ENCODE peak calls at places on chromosome 9, in seven cellular contexts. F is activated naive CD4-positive, alpha-beta T cell treated with Interleukin-2 at 50 U/mL for 16 hours; X is T-helper 1 cell; A is spleen; Y is GM12878; T is renal cortical epithelial cell; K is NCI-H1105 treated with DMSO at 0.1 percent for 48 hours. R is an unnamed sample.

GRCh38 chr9:89993678-89994630 is 389.1 kb downstream of the GADD45G start:
- DNase-seq in F (no peak), K (no peak), T (no peak), Y (no peak), A (no peak), X (no peak), R (no peak)

GRCh38 chr9:13295556-13295955 is 16.1 kb upstream of the MPDZ start:
- DNase-seq in F (no peak), Y (no peak), X (no peak), K (no peak), A (no peak), T (peak), R (no peak)

GRCh38 chr9:115099891-115100290 is 18.1 kb downstream of the TNC start:
- DNase-seq in Y (no peak), X (no peak), A (no peak), K (no peak), F (no peak), T (no peak), R (no peak)

GRCh38 chr9:137295313-137296213 is 6.5 kb downstream of the NRARP start:
- DNase-seq in X (no peak), T (no peak), A (peak), Y (no peak), K (no peak), F (peak), R (peak)

GRCh38 chr9:15543033-15543791 is 9.6 kb upstream of the CCDC171 start:
- DNase-seq in Y (no peak), T (no peak), X (no peak), A (no peak), K (no peak), F (no peak), R (no peak)

GRCh38 chr9:124220551-124221451 is 36.9 kb upstream of the NEK6 start:
- DNase-seq in A (peak), X (no peak), F (no peak), T (peak), K (peak), Y (no peak), R (peak)

GRCh38 chr9:19284729-19285128 is 54.2 kb downstream of the DENND4C start:
- DNase-seq in K (no peak), Y (no peak), A (no peak), T (no peak), X (no peak), F (no peak), R (no peak)

GRCh38 chr9:120372040-120372439 is 207.9 kb downstream of the CDK5RAP2 start:
- DNase-seq in X (no peak), F (no peak), K (no peak), A (no peak), T (no peak), Y (no peak), R (no peak)

GRCh38 chr9:129778469-129778868 is 24.5 kb upstream of the TOR1B start:
- DNase-seq in X (no peak), A (no peak), F (no peak), T (peak), K (no peak), Y (no peak), R (no peak)

GRCh38 chr9:107394264-107394663 is 95.3 kb downstream of the KLF4 start:
- DNase-seq in T (no peak), F (no peak), A (no peak), Y (no peak), X (no peak), K (no peak), R (no peak)

GRCh38 chr9:114172981-114173833 is 17.9 kb downstream of the COL27A1 start:
- DNase-seq in T (peak), X (no peak), F (no peak), A (peak), Y (no peak), K (no peak), R (no peak)

GRCh38 chr9:95977366-95977765 is 101.9 kb downstream of the ERCC6L2 start:
- DNase-seq in A (no peak), F (no peak), Y (no peak), X (no peak), K (no peak), T (no peak), R (no peak)

GRCh38 chr9:129381481-129381957 is 203.5 kb upstream of the IER5L start:
- DNase-seq in Y (no peak), K (no peak), F (no peak), X (no peak), A (no peak), T (no peak), R (no peak)

GRCh38 chr9:118108971-118109370 is 404.8 kb downstream of the TLR4 start:
- DNase-seq in Y (no peak), K (no peak), T (peak), X (no peak), F (no peak), A (no peak), R (no peak)